ENCODE peak calls at places on chromosomes 6 and 20, in four cellular contexts. T, B, X and V are unnamed samples.

GRCh38 chr6:13425270-13425905 is 62.0 kb downstream of the GFOD1 start:
- DNase-seq in T (no peak), B (no peak), X (no peak), V (no peak)

GRCh38 chr6:158033751-158034702 is 52.4 kb downstream of the SYNJ2 start:
- DNase-seq in T (no peak), B (no peak), X (no peak), V (no peak)

GRCh38 chr6:128632131-128632530 is 111.7 kb upstream of the PTPRK start:
- DNase-seq in T (no peak), B (no peak), X (no peak), V (no peak)

GRCh38 chr6:42292002-42292735 is 74.5 kb upstream of the MRPS10 start:
- DNase-seq in T (peak), B (peak), X (no peak), V (no peak)

GRCh38 chr20:41702647-41703046 is 84.5 kb upstream of the CHD6 start:
- DNase-seq in T (no peak), B (no peak), X (no peak), V (no peak)

GRCh38 chr6:112305795-112306194 is 41.3 kb upstream of the RFPL4B start:
- DNase-seq in T (no peak), B (no peak), X (no peak), V (no peak)

GRCh38 chr6:168050861-168051586 is 28.0 kb downstream of the FRMD1 start:
- DNase-seq in T (no peak), B (no peak), X (no peak), V (no peak)

GRCh38 chr6:39426057-39426592 is 103.6 kb upstream of the KCNK16 start:
- DNase-seq in T (peak), B (peak), X (no peak), V (no peak)

GRCh38 chr20:63095718-63096654 is 89.2 kb upstream of the BHLHE23 start:
- DNase-seq in T (no peak), B (no peak), X (no peak), V (no peak)